ENCODE peak calls at places on chromosomes 5 and 9, in eight cellular contexts. B, L, D, Z, N, O, U and W are unnamed samples.

GRCh38 chr5:54484219-54484894 is 28.9 kb downstream of the HSPB3 start:
- DNase-seq in B (no peak), L (no peak), D (no peak), Z (no peak), N (no peak), O (no peak), U (no peak), W (no peak)

GRCh38 chr5:143400541-143401252 is 2.8 kb downstream of the NR3C1 start:
- DNase-seq in B (no peak), L (no peak), D (no peak), Z (no peak), N (no peak), O (peak; percentile 67), U (no peak), W (peak; percentile 37)

GRCh38 chr5:159680095-159680494 is 236.2 kb upstream of the ADRA1B start:
- DNase-seq in B (no peak), L (no peak), D (no peak), Z (no peak), N (peak; percentile 5), O (no peak), U (no peak), W (no peak)

GRCh38 chr5:122871669-122872068 is 26.3 kb downstream of the SNX24 start:
- DNase-seq in B (no peak), L (no peak), D (no peak), Z (no peak), N (no peak), O (peak; percentile 44), U (no peak), W (no peak)

GRCh38 chr5:132059696-132060500 is 557 bp upstream of the IL3 start:
- DNase-seq in B (no peak), L (peak; percentile 63), D (peak; percentile 50), Z (no peak), N (no peak), O (no peak), U (no peak), W (no peak)

GRCh38 chr9:75130621-75131020 is 42.3 kb downstream of the OSTF1 start:
- DNase-seq in B (no peak), L (no peak), D (no peak), Z (no peak), N (no peak), O (peak; percentile 76), U (no peak), W (no peak)

GRCh38 chr5:68538886-68539420 is 323.4 kb downstream of the PIK3R1 start:
- DNase-seq in B (no peak), L (no peak), D (no peak), Z (no peak), N (no peak), O (no peak), U (peak; percentile 62), W (no peak)

GRCh38 chr9:91117959-91118651 is 243.6 kb downstream of the AUH start:
- DNase-seq in B (no peak), L (peak; percentile 92), D (no peak), Z (no peak), N (no peak), O (peak; percentile 80), U (no peak), W (no peak)

GRCh38 chr5:138961221-138961620 is 86.1 kb upstream of the LRRTM2 start:
- DNase-seq in B (no peak), L (no peak), D (no peak), Z (no peak), N (no peak), O (no peak), U (no peak), W (no peak)

GRCh38 chr5:146176805-146177204 is 5.6 kb downstream of the LARS1 start:
- DNase-seq in B (no peak), L (no peak), D (no peak), Z (no peak), N (no peak), O (no peak), U (no peak), W (no peak)

GRCh38 chr5:123545506-123545905 is 33.5 kb downstream of the CSNK1G3 start:
- DNase-seq in B (no peak), L (no peak), D (no peak), Z (peak; percentile 56), N (peak; percentile 32), O (no peak), U (peak; percentile 58), W (no peak)

GRCh38 chr5:43063731-43064171 is 23.6 kb upstream of the ANXA2R start:
- DNase-seq in B (no peak), L (no peak), D (no peak), Z (peak; percentile 30), N (peak; percentile 91), O (no peak), U (no peak), W (no peak)

GRCh38 chr9:107983762-107984161 is 494.2 kb upstream of the KLF4 start:
- DNase-seq in B (no peak), L (no peak), D (no peak), Z (no peak), N (no peak), O (no peak), U (no peak), W (no peak)

GRCh38 chr5:133340002-133340755 is 272.2 kb downstream of the FSTL4 start:
- DNase-seq in B (no peak), L (peak; percentile 35), D (no peak), Z (no peak), N (peak; percentile 2), O (no peak), U (no peak), W (no peak)

GRCh38 chr9:124000161-124000783 is 11.3 kb upstream of the LHX2 start:
- DNase-seq in B (no peak), L (no peak), D (no peak), Z (no peak), N (no peak), O (no peak), U (no peak), W (no peak)